ENCODE peak calls at places on chromosomes 13 and 19, in nine cellular contexts. O is anterior cingulate cortex; U is NCI-H1694; B is stimulated activated CD8-positive, alpha-beta memory T cell treated with anti-CD3 and anti-CD28 coated beads, Interleukin-2, amount 100 ng/mL, for 48 hours; P is Karpas-422; A is endothelial cell of umbilical vein; R is GM23248; T is CD8-positive, alpha-beta memory T cell; J is iris pigment epithelial cell. Z is an unnamed sample.

GRCh38 chr13:33509642-33510229 is 224.2 kb upstream of the STARD13 start:
- DNase-seq in U (no peak), O (no peak), T (no peak), B (no peak), A (peak; percentile 67), J (no peak), P (no peak), R (peak; percentile 78), Z (peak; percentile 1)

GRCh38 chr13:78298657-78299056 is 304.7 kb downstream of the POU4F1 start:
- DNase-seq in J (peak; percentile 5), B (no peak), O (no peak), T (no peak), R (peak; percentile 19), U (no peak), A (peak; percentile 13), P (no peak), Z (peak; percentile 15)

GRCh38 chr19:2567996-2568395 is 92.1 kb downstream of the GADD45B start:
- DNase-seq in J (no peak), A (no peak), T (no peak), O (no peak), U (no peak), B (no peak), R (no peak), P (no peak), Z (no peak)

GRCh38 chr13:114110091-114110829 is 22.2 kb downstream of the RASA3 start:
- DNase-seq in J (no peak), P (no peak), A (peak; percentile 81), U (no peak), B (peak; percentile 52), T (peak; percentile 85), R (peak; percentile 42), O (no peak), Z (no peak)

GRCh38 chr19:964116-964520 is 20.0 kb upstream of the WDR18 start:
- DNase-seq in J (no peak), A (no peak), R (no peak), B (no peak), O (no peak), P (no peak), T (no peak), U (no peak), Z (no peak)

GRCh38 chr19:42121666-42122069 is 10.6 kb downstream of the POU2F2 start:
- DNase-seq in P (peak; percentile 92), R (peak; percentile 85), A (peak; percentile 93), O (no peak), B (peak; percentile 74), J (peak; percentile 81), U (no peak), T (peak; percentile 41), Z (no peak)

GRCh38 chr13:69690999-69691398 is 416.6 kb upstream of the ATXN8OS start:
- DNase-seq in P (no peak), O (no peak), J (no peak), T (no peak), U (no peak), A (no peak), B (no peak), R (no peak), Z (peak; percentile 59)

GRCh38 chr19:43934055-43934984 is 762 bp downstream of the ZNF45 start:
- DNase-seq in U (no peak), B (no peak), A (no peak), T (no peak), R (peak; percentile 39), O (no peak), J (peak; percentile 11), P (no peak), Z (peak; percentile 46)

GRCh38 chr13:110624766-110625756 is 9.7 kb downstream of the NAXD start:
- DNase-seq in A (no peak), R (no peak), T (no peak), J (no peak), U (no peak), P (no peak), B (no peak), O (no peak), Z (no peak)

GRCh38 chr19:1206063-1206732 is 620 bp downstream of the STK11 start:
- DNase-seq in A (no peak), J (no peak), U (no peak), P (no peak), O (no peak), R (no peak), B (no peak), T (no peak), Z (no peak)

GRCh38 chr13:112747256-112747655 is 57.4 kb downstream of the ATP11A start:
- DNase-seq in O (no peak), B (no peak), J (no peak), T (no peak), P (no peak), A (peak; percentile 39), U (no peak), R (no peak), Z (no peak)

GRCh38 chr19:14371321-14371821 is 9.9 kb upstream of the ADGRE5 start:
- DNase-seq in P (no peak), T (no peak), B (no peak), O (no peak), A (no peak), R (no peak), U (no peak), J (no peak), Z (no peak)

GRCh38 chr13:48236528-48237353 is 3.7 kb downstream of the ITM2B start:
- DNase-seq in R (peak; percentile 45), T (peak; percentile 35), J (peak; percentile 76), B (no peak), O (no peak), A (peak; percentile 32), U (no peak), P (no peak), Z (peak; percentile 45)

GRCh38 chr13:65095118-65095517 is 2135.0 kb downstream of the PCDH9 start:
- DNase-seq in J (no peak), R (no peak), A (no peak), B (no peak), O (no peak), P (no peak), T (no peak), U (no peak), Z (no peak)

GRCh38 chr13:25886438-25887214 is 165.2 kb downstream of the SHISA2 start:
- DNase-seq in P (no peak), B (no peak), T (no peak), J (peak; percentile 95), O (no peak), R (peak; percentile 42), A (peak; percentile 33), U (no peak), Z (no peak)

GRCh38 chr19:51480590-51480989 is 2.3 kb downstream of the CEACAM18 start:
- DNase-seq in R (peak; percentile 33), B (no peak), J (no peak), P (no peak), T (no peak), U (no peak), A (no peak), O (no peak), Z (peak; percentile 78)

GRCh38 chr19:54196514-54196913 is 4.1 kb upstream of the RPS9 start:
- DNase-seq in U (no peak), B (no peak), J (no peak), T (no peak), P (no peak), O (no peak), R (no peak), A (no peak), Z (no peak)

GRCh38 chr13:20090349-20090748 is 70.5 kb downstream of the GJA3 start:
- DNase-seq in O (no peak), J (no peak), B (no peak), R (peak; percentile 38), U (no peak), T (peak; percentile 17), A (no peak), P (no peak), Z (peak; percentile 26)

GRCh38 chr13:26061947-26062346 is 10.1 kb upstream of the SHISA2 start:
- DNase-seq in P (no peak), A (peak; percentile 14), U (no peak), R (peak; percentile 88), O (no peak), J (peak; percentile 77), T (no peak), B (no peak), Z (no peak)

GRCh38 chr19:4108767-4109625 is 14.9 kb downstream of the MAP2K2 start:
- DNase-seq in R (no peak), B (peak; percentile 48), T (peak; percentile 87), P (no peak), U (no peak), A (no peak), O (no peak), J (no peak), Z (no peak)

GRCh38 chr13:29589967-29590366 is 5.5 kb downstream of the SLC7A1 start:
- DNase-seq in A (no peak), O (no peak), B (no peak), U (no peak), J (no peak), T (no peak), P (no peak), R (no peak), Z (no peak)

GRCh38 chr13:20475927-20476691 is 49.5 kb downstream of the CRYL1 start:
- DNase-seq in T (peak; percentile 85), R (no peak), J (no peak), U (no peak), B (peak; percentile 38), O (no peak), A (no peak), P (no peak), Z (no peak)

GRCh38 chr13:113468461-113469147 is 15.3 kb upstream of the ADPRHL1 start:
- DNase-seq in P (no peak), J (no peak), B (no peak), T (no peak), R (no peak), O (no peak), U (no peak), A (no peak), Z (no peak)

GRCh38 chr19:4082172-4082571 is 15.5 kb upstream of the ZBTB7A start:
- DNase-seq in P (no peak), U (no peak), J (no peak), O (no peak), A (no peak), B (no peak), R (no peak), T (no peak), Z (no peak)

GRCh38 chr19:41792513-41793413 is 3.6 kb upstream of the CEACAM3 start:
- DNase-seq in B (peak; percentile 46), T (peak; percentile 23), J (peak; percentile 63), P (peak; percentile 87), R (peak; percentile 69), O (no peak), A (peak; percentile 46), U (no peak), Z (peak; percentile 72)

GRCh38 chr19:50510121-50510670 is 795 bp downstream of the JOSD2 start:
- DNase-seq in O (no peak), B (no peak), A (no peak), U (no peak), J (peak; percentile 13), R (peak; percentile 49), T (no peak), P (no peak), Z (no peak)

GRCh38 chr13:40786568-40786996 is 2.8 kb upstream of the SLC25A15 start:
- DNase-seq in U (no peak), A (peak; percentile 9), J (peak; percentile 62), R (peak; percentile 48), O (no peak), B (no peak), P (no peak), T (no peak), Z (no peak)

GRCh38 chr19:10662384-10663251 is 8.5 kb downstream of the ILF3 start:
- DNase-seq in P (peak; percentile 82), O (no peak), U (no peak), T (no peak), R (peak; percentile 88), B (no peak), A (no peak), J (peak; percentile 39), Z (no peak)

GRCh38 chr13:32669030-32669646 is 82.9 kb downstream of the PDS5B start:
- DNase-seq in O (no peak), T (peak; percentile 35), R (peak; percentile 78), U (peak; percentile 10), P (peak; percentile 87), A (peak; percentile 61), B (no peak), J (peak; percentile 58), Z (peak; percentile 69)

GRCh38 chr13:78608705-78609463 is 5.5 kb upstream of the POU4F1 start:
- DNase-seq in O (no peak), T (no peak), R (peak; percentile 42), U (no peak), J (no peak), B (no peak), P (no peak), A (peak; percentile 28), Z (no peak)

GRCh38 chr19:2548966-2549365 is 73.0 kb downstream of the GADD45B start:
- DNase-seq in O (no peak), R (no peak), A (no peak), U (no peak), B (no peak), J (no peak), T (no peak), P (no peak), Z (no peak)